ENCODE peak calls at places on chromosomes 13 and 19, in nine cellular contexts. M, R, L, G, T, P, Z, N and D are unnamed samples.
A peak's percentile ranks its signal among the peaks of the same experiment; 100 is the strongest.

GRCh38 chr13:112710855-112711527 is 21.2 kb downstream of the ATP11A start:
- DNase-seq in M (no peak), R (no peak), L (no peak), G (no peak), T (no peak), P (peak; percentile 50), Z (no peak), N (no peak), D (peak; percentile 25)

GRCh38 chr13:59391696-59392095 is 772.0 kb downstream of the DIAPH3 start:
- DNase-seq in M (peak; percentile 59), R (no peak), L (peak; percentile 90), G (peak; percentile 43), T (peak; percentile 51), P (peak; percentile 47), Z (peak; percentile 2), N (peak; percentile 3), D (peak; percentile 73)

GRCh38 chr19:3105641-3106508 is 11.7 kb downstream of the GNA11 start:
- DNase-seq in M (no peak), R (no peak), L (no peak), G (no peak), T (no peak), P (no peak), Z (no peak), N (no peak), D (peak; percentile 16)

GRCh38 chr13:46479691-46480090 is 73.3 kb upstream of the LRCH1 start:
- DNase-seq in M (no peak), R (no peak), L (no peak), G (no peak), T (no peak), P (no peak), Z (no peak), N (no peak), D (no peak)

GRCh38 chr13:51729853-51730553 is 74.0 kb downstream of the DHRS12 start:
- DNase-seq in M (peak; percentile 92), R (no peak), L (peak; percentile 93), G (peak; percentile 57), T (peak; percentile 90), P (peak; percentile 47), Z (no peak), N (no peak), D (peak; percentile 89)

GRCh38 chr19:57171551-57172081 is 4.3 kb upstream of the DUXA start:
- DNase-seq in M (peak; percentile 53), R (peak; percentile 65), L (peak; percentile 61), G (no peak), T (no peak), P (peak; percentile 73), Z (no peak), N (no peak), D (peak; percentile 73)

GRCh38 chr19:19366691-19367396 is 38.6 kb upstream of the GATAD2A start:
- DNase-seq in M (peak; percentile 80), R (peak; percentile 87), L (peak; percentile 86), G (peak; percentile 29), T (no peak), P (peak; percentile 67), Z (peak; percentile 55), N (peak; percentile 38), D (peak; percentile 78)

GRCh38 chr13:53631511-53631910 is 602.9 kb downstream of the OLFM4 start:
- DNase-seq in M (no peak), R (no peak), L (no peak), G (no peak), T (no peak), P (no peak), Z (no peak), N (no peak), D (no peak)

GRCh38 chr19:5074418-5074817 is 105.5 kb downstream of the KDM4B start:
- DNase-seq in M (no peak), R (no peak), L (no peak), G (no peak), T (no peak), P (no peak), Z (no peak), N (no peak), D (no peak)

GRCh38 chr13:100269837-100270236 is 180.9 kb downstream of the PCCA start:
- DNase-seq in M (peak; percentile 55), R (peak; percentile 61), L (peak; percentile 92), G (peak; percentile 65), T (peak; percentile 73), P (peak; percentile 73), Z (no peak), N (no peak), D (peak; percentile 90)

GRCh38 chr19:11797491-11797890 is 832 bp upstream of the ZNF491 start:
- DNase-seq in M (peak; percentile 91), R (peak; percentile 84), L (peak; percentile 92), G (no peak), T (peak; percentile 63), P (peak; percentile 87), Z (no peak), N (peak; percentile 50), D (peak; percentile 91)

GRCh38 chr13:35953537-35954206 is 177.5 kb downstream of the DCLK1 start:
- DNase-seq in M (peak; percentile 85), R (no peak), L (peak; percentile 91), G (peak; percentile 73), T (peak; percentile 83), P (peak; percentile 76), Z (no peak), N (no peak), D (peak; percentile 56)

GRCh38 chr19:47141695-47142094 is 11.1 kb downstream of the SAE1 start:
- DNase-seq in M (no peak), R (no peak), L (no peak), G (no peak), T (no peak), P (no peak), Z (no peak), N (no peak), D (no peak)

GRCh38 chr19:35438527-35438926 is 9.5 kb upstream of the FFAR2 start:
- DNase-seq in M (no peak), R (no peak), L (no peak), G (no peak), T (no peak), P (no peak), Z (no peak), N (no peak), D (no peak)

GRCh38 chr19:44512326-44513298 is 12.3 kb upstream of the ZNF180 start:
- DNase-seq in M (peak; percentile 66), R (no peak), L (peak; percentile 71), G (no peak), T (peak; percentile 26), P (no peak), Z (no peak), N (no peak), D (no peak)

GRCh38 chr19:45865269-45865948 is 1.3 kb downstream of the FOXA3 start:
- DNase-seq in M (no peak), R (no peak), L (no peak), G (no peak), T (no peak), P (no peak), Z (no peak), N (no peak), D (no peak)

GRCh38 chr19:16383584-16384161 is 59.0 kb downstream of the KLF2 start:
- DNase-seq in M (no peak), R (no peak), L (no peak), G (no peak), T (no peak), P (no peak), Z (no peak), N (no peak), D (no peak)

GRCh38 chr19:1266818-1267440 is 2.2 kb upstream of the CIRBP start:
- DNase-seq in M (peak; percentile 60), R (peak; percentile 96), L (peak; percentile 54), G (no peak), T (no peak), P (peak; percentile 70), Z (no peak), N (peak; percentile 54), D (peak; percentile 83)

GRCh38 chr13:51231456-51231855 is 9.3 kb downstream of the FAM124A start:
- DNase-seq in M (no peak), R (no peak), L (no peak), G (no peak), T (no peak), P (no peak), Z (no peak), N (no peak), D (no peak)

GRCh38 chr13:35198821-35199220 is 256.8 kb downstream of the NBEA start:
- DNase-seq in M (no peak), R (no peak), L (no peak), G (no peak), T (no peak), P (no peak), Z (no peak), N (no peak), D (no peak)

GRCh38 chr19:2779121-2779740 is 3.8 kb downstream of the SGTA start:
- DNase-seq in M (no peak), R (no peak), L (no peak), G (no peak), T (no peak), P (no peak), Z (no peak), N (no peak), D (no peak)

GRCh38 chr19:58381460-58382220 is 810 bp upstream of the ZNF837 start:
- DNase-seq in M (no peak), R (peak; percentile 56), L (no peak), G (no peak), T (no peak), P (no peak), Z (no peak), N (no peak), D (no peak)

GRCh38 chr13:24693862-24694471 is 13.8 kb downstream of the ATP12A start:
- DNase-seq in M (peak; percentile 68), R (no peak), L (peak; percentile 75), G (no peak), T (peak; percentile 3), P (no peak), Z (no peak), N (no peak), D (peak; percentile 71)

GRCh38 chr19:33205110-33205509 is 11.0 kb downstream of the LRP3 start:
- DNase-seq in M (no peak), R (peak; percentile 57), L (no peak), G (no peak), T (no peak), P (peak; percentile 10), Z (no peak), N (no peak), D (no peak)

GRCh38 chr13:77300176-77301141 is 26.4 kb downstream of the MYCBP2 start:
- DNase-seq in M (peak; percentile 68), R (no peak), L (peak; percentile 89), G (peak; percentile 26), T (peak; percentile 41), P (no peak), Z (no peak), N (no peak), D (no peak)

GRCh38 chr19:50311723-50312635 is 17.2 kb downstream of the KCNC3 start:
- DNase-seq in M (peak; percentile 28), R (no peak), L (no peak), G (no peak), T (no peak), P (no peak), Z (no peak), N (no peak), D (no peak)

GRCh38 chr13:98524391-98524790 is 52.5 kb downstream of the STK24 start:
- DNase-seq in M (no peak), R (no peak), L (peak; percentile 21), G (no peak), T (no peak), P (no peak), Z (no peak), N (no peak), D (no peak)

GRCh38 chr19:15286688-15287355 is 45.5 kb downstream of the BRD4 start:
- DNase-seq in M (no peak), R (no peak), L (no peak), G (no peak), T (no peak), P (no peak), Z (no peak), N (no peak), D (no peak)

GRCh38 chr19:30374791-30375650 is 2.8 kb downstream of the ZNF536 start:
- DNase-seq in M (no peak), R (no peak), L (no peak), G (no peak), T (no peak), P (no peak), Z (no peak), N (no peak), D (peak; percentile 14)

GRCh38 chr13:108606424-108606823 is 23.0 kb upstream of the MYO16 start:
- DNase-seq in M (no peak), R (no peak), L (no peak), G (no peak), T (no peak), P (no peak), Z (no peak), N (no peak), D (no peak)

GRCh38 chr19:28847468-28847867 is 365.5 kb downstream of the UQCRFS1 start:
- DNase-seq in M (peak; percentile 54), R (no peak), L (peak; percentile 80), G (no peak), T (peak; percentile 62), P (no peak), Z (no peak), N (no peak), D (no peak)